ENCODE peak calls at places on chromosome 9, in five cellular contexts. D is A549, L is HepG2, E is GM12878, S is K562. X is an unnamed sample.

GRCh38 chr9:35935755-35936509 is 22.0 kb downstream of the OR2S2 start:
- DNase-seq in S (no peak), D (no peak), E (no peak), L (no peak), X (no peak)

GRCh38 chr9:87876708-87877107 is 6.0 kb upstream of the SPATA31E1 start:
- DNase-seq in D (no peak), L (no peak), S (no peak), E (no peak), X (no peak)

GRCh38 chr9:137158625-137159024 is 11.2 kb downstream of the LRRC26 start:
- DNase-seq in S (no peak), E (no peak), L (no peak), D (no peak), X (no peak)

GRCh38 chr9:129733632-129733953 is 19.2 kb downstream of the PTGES start:
- DNase-seq in S (no peak), L (no peak), D (no peak), E (no peak), X (no peak)

GRCh38 chr9:37922391-37923120 is 18.6 kb upstream of the SLC25A51 start:
- DNase-seq in L (no peak), S (no peak), D (no peak), E (no peak), X (no peak)

GRCh38 chr9:101027246-101027645 is 1.3 kb upstream of the PLPPR1 start:
- DNase-seq in S (no peak), E (no peak), D (no peak), L (no peak), X (no peak)

GRCh38 chr9:135376511-135377173 is 102.9 kb upstream of the PPP1R26 start:
- DNase-seq in E (no peak), S (no peak), D (no peak), L (no peak), X (no peak)

GRCh38 chr9:80650964-80651555 is 1038.3 kb downstream of the TLE1 start:
- DNase-seq in S (no peak), L (no peak), E (no peak), D (no peak), X (no peak)

GRCh38 chr9:137387034-137387890 is 35.7 kb downstream of the EXD3 start:
- DNase-seq in S (no peak), D (no peak), E (no peak), L (no peak), X (no peak)

GRCh38 chr9:131720330-131720729 is 19.5 kb downstream of the RAPGEF1 start:
- DNase-seq in S (no peak), D (no peak), E (no peak), L (no peak), X (no peak)

GRCh38 chr9:136095028-136095494 is at the start of gene NACC2:
- DNase-seq in E (no peak), L (no peak), S (peak; percentile 78), D (no peak), X (peak; percentile 71)

GRCh38 chr9:121288557-121288873 is 20.6 kb downstream of the GSN start:
- DNase-seq in L (no peak), E (no peak), S (no peak), D (no peak), X (no peak)

GRCh38 chr9:121900163-121900562 is 192.9 kb downstream of the TTLL11 start:
- DNase-seq in L (no peak), S (no peak), D (no peak), E (no peak), X (no peak)

GRCh38 chr9:72592501-72593403 is 71.3 kb downstream of the TMC1 start:
- DNase-seq in D (peak; percentile 38), S (peak; percentile 54), L (peak; percentile 30), E (peak; percentile 23), X (peak; percentile 78)

GRCh38 chr9:79193001-79193400 is 378.8 kb upstream of the TLE4 start:
- DNase-seq in D (no peak), S (no peak), L (no peak), E (no peak), X (no peak)

GRCh38 chr9:73137914-73138313 is 13.8 kb upstream of the ANXA1 start:
- DNase-seq in L (no peak), D (no peak), S (no peak), E (no peak), X (no peak)

GRCh38 chr9:28927711-28928110 is 1354.4 kb upstream of the C9orf72 start:
- DNase-seq in S (no peak), D (peak; percentile 7), E (no peak), L (no peak), X (no peak)

GRCh38 chr9:6049798-6050197 is 34.4 kb upstream of the RANBP6 start:
- DNase-seq in S (peak; percentile 13), D (no peak), L (peak; percentile 30), E (peak; percentile 48), X (peak; percentile 65)

GRCh38 chr9:80501635-80502034 is 929.9 kb downstream of the TLE4 start:
- DNase-seq in L (no peak), S (no peak), E (no peak), D (no peak), X (no peak)

GRCh38 chr9:136848393-136849037 is 694 bp upstream of the PHPT1 start:
- DNase-seq in S (peak; percentile 61), E (no peak), D (peak; percentile 64), L (peak; percentile 34), X (peak; percentile 75)

GRCh38 chr9:112831969-112832368 is 58.7 kb downstream of the SLC46A2 start:
- DNase-seq in D (no peak), S (no peak), E (no peak), L (no peak), X (no peak)

GRCh38 chr9:83521017-83521810 is 17.0 kb downstream of the FRMD3 start:
- DNase-seq in E (no peak), S (no peak), L (no peak), D (no peak), X (no peak)

GRCh38 chr9:87445646-87446045 is 52.0 kb upstream of the DAPK1 start:
- DNase-seq in D (peak; percentile 60), S (peak; percentile 51), L (no peak), E (peak; percentile 44), X (peak; percentile 76)

GRCh38 chr9:104860280-104860679 is 67.7 kb downstream of the ABCA1 start:
- DNase-seq in L (no peak), S (no peak), E (no peak), D (no peak), X (no peak)

GRCh38 chr9:94084314-94084713 is at the start of gene PTPDC1:
- DNase-seq in L (peak; percentile 35), E (no peak), D (no peak), S (peak; percentile 19), X (peak; percentile 88)

GRCh38 chr9:136232964-136233363 is 12.6 kb downstream of the QSOX2 start:
- DNase-seq in D (no peak), L (no peak), E (no peak), S (no peak), X (no peak)

GRCh38 chr9:110316255-110316921 is 21.3 kb downstream of the TXNDC8 start:
- DNase-seq in D (no peak), L (no peak), E (no peak), S (no peak), X (peak; percentile 11)

GRCh38 chr9:13064060-13064459 is 215.4 kb downstream of the MPDZ start:
- DNase-seq in D (no peak), S (no peak), E (no peak), L (no peak), X (no peak)

GRCh38 chr9:81635526-81636279 is 53.6 kb downstream of the TLE1 start:
- DNase-seq in D (no peak), S (no peak), L (no peak), E (no peak), X (no peak)

GRCh38 chr9:85508616-85509015 is 233.1 kb downstream of the AGTPBP1 start:
- DNase-seq in E (no peak), S (no peak), D (no peak), L (peak; percentile 9), X (peak; percentile 61)

GRCh38 chr9:75086443-75087278 is 1.3 kb downstream of the NMRK1 start:
- DNase-seq in E (no peak), S (no peak), L (peak; percentile 39), D (no peak), X (peak; percentile 58)

GRCh38 chr9:133490865-133491655 is 12.2 kb upstream of the SLC2A6 start:
- DNase-seq in S (no peak), L (no peak), D (no peak), E (no peak), X (no peak)

GRCh38 chr9:100063185-100063584 is 35.6 kb downstream of the ERP44 start:
- DNase-seq in S (no peak), E (no peak), D (no peak), L (no peak), X (peak; percentile 32)

GRCh38 chr9:79302002-79302401 is 269.8 kb upstream of the TLE4 start:
- DNase-seq in E (no peak), D (no peak), S (no peak), L (no peak), X (no peak)

GRCh38 chr9:33161011-33161588 is 6.0 kb downstream of the B4GALT1 start:
- DNase-seq in E (no peak), S (no peak), L (no peak), D (peak; percentile 82), X (no peak)

GRCh38 chr9:128788445-128788844 is 1.4 kb downstream of the TBC1D13 start:
- DNase-seq in D (no peak), L (no peak), E (no peak), S (no peak), X (no peak)

GRCh38 chr9:70352802-70353201 is 61.7 kb downstream of the KLF9 start:
- DNase-seq in S (peak; percentile 10), D (no peak), E (no peak), L (no peak), X (no peak)

GRCh38 chr9:10690546-10690945 is 77.7 kb upstream of the PTPRD start:
- DNase-seq in E (no peak), D (no peak), L (no peak), S (no peak), X (no peak)
- TF ChIP-seq JUNB in E (no peak), D (no peak), L (no peak), S (no peak), X (no peak)

DNA sequence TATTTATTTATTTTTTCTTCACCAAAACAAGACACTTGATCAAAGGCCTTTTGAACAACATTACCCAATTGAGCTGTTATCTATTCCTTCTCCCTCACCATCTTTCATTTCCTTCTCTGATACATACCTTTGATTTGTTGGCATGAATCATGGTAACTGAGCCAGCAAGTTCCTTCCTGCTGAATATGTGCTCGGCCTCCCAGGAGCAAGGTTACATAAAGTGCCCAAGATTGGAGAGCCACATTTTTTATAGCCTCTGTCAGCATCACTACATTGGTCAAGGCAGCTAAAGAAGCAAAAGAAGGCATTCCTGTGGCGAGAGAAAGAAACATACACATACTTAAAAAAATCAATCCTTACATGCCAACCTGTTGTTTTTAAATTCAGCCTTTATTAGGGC is 369.6 kb downstream of the CYLC2 start:
- DNase-seq in S (no peak), D (no peak), L (no peak), E (no peak), X (no peak)
- TF ChIP-seq REST in S (no peak), D (no peak), L (no peak), E (no peak), X (no peak)

GRCh38 chr9:16976427-16976826 is 106.0 kb upstream of the BNC2 start:
- DNase-seq in S (no peak), L (no peak), D (no peak), E (no peak), X (no peak)
- TF ChIP-seq JUNB in S (no peak), L (no peak), D (no peak), E (no peak), X (no peak)

DNA sequence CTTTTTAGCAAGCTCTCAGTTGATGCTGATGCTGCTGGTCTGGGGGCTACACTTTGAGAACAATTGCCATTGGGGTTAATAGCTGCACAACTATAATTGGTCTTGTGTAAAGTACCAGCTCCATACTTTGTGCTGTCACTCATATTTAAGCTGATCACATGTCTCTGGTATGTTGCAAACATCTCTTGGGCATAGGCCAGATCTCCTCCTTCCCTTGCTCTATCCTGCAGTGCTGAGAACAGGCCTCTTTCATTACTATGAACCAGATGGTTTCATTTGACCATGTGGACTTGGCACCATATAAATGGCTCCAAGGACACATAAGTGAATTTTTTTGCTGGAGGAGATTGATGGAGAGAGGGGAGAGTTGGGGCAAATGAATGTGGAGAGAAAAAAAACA is 48.4 kb downstream of the DMRT2 start:
- DNase-seq in S (no peak), D (no peak), L (no peak), E (no peak), X (no peak)
- TF ChIP-seq REST in S (no peak), D (no peak), L (no peak), E (no peak), X (no peak)